ENCODE peak calls at places on chromosomes 13 and 19, in seven cellular contexts. H is NCI-H1092, X is HFF-Myc, P is suprapubic skin, W is spleen, I is thoracic aorta, O is G401. Q is an unnamed sample.

GRCh38 chr19:1811942-1812425 is at the start of gene ATP8B3:
- DNase-seq in H (no peak), X (no peak), P (peak), W (no peak), I (no peak), O (no peak), Q (no peak)

GRCh38 chr13:23867027-23867491 is 22.1 kb downstream of the MIPEP start:
- DNase-seq in H (no peak), X (no peak), P (no peak), W (no peak), I (no peak), O (no peak), Q (no peak)

GRCh38 chr19:48964205-48965032 is 690 bp upstream of the FTL start:
- DNase-seq in H (no peak), X (no peak), P (no peak), W (no peak), I (no peak), O (peak), Q (no peak)

GRCh38 chr13:90533866-90534265 is 813.6 kb upstream of the MIR17HG start:
- DNase-seq in H (no peak), X (no peak), P (no peak), W (no peak), I (no peak), O (no peak), Q (no peak)

GRCh38 chr13:101292711-101293110 is 123.6 kb downstream of the NALCN start:
- DNase-seq in H (no peak), X (no peak), P (no peak), W (no peak), I (no peak), O (no peak), Q (no peak)

GRCh38 chr13:63435668-63436275 is 2020.1 kb upstream of the PCDH20 start:
- DNase-seq in H (no peak), X (peak), P (no peak), W (no peak), I (no peak), O (no peak), Q (no peak)

GRCh38 chr13:76455960-76456359 is 430.2 kb downstream of the KCTD12 start:
- DNase-seq in H (no peak), X (peak), P (no peak), W (no peak), I (no peak), O (no peak), Q (no peak)

GRCh38 chr13:52159159-52159982 is at the start of gene NEK3:
- DNase-seq in H (peak), X (no peak), P (peak), W (peak), I (peak), O (peak), Q (peak)

GRCh38 chr19:28436320-28436719 is 776.6 kb downstream of the UQCRFS1 start:
- DNase-seq in H (no peak), X (no peak), P (no peak), W (no peak), I (no peak), O (peak), Q (no peak)

GRCh38 chr13:112892759-112893569 is 76.0 kb upstream of the MCF2L start:
- DNase-seq in H (no peak), X (no peak), P (no peak), W (peak), I (no peak), O (peak), Q (no peak)

GRCh38 chr19:14470031-14470876 is 4.9 kb downstream of the PTGER1 start:
- DNase-seq in H (no peak), X (no peak), P (no peak), W (no peak), I (no peak), O (no peak), Q (no peak)

GRCh38 chr13:43520331-43520730 is 266.4 kb downstream of the ENOX1 start:
- DNase-seq in H (no peak), X (peak), P (no peak), W (no peak), I (no peak), O (no peak), Q (no peak)

GRCh38 chr13:26449063-26449848 is 108.2 kb upstream of the WASF3 start:
- DNase-seq in H (no peak), X (no peak), P (no peak), W (no peak), I (no peak), O (no peak), Q (no peak)

GRCh38 chr13:25300861-25301346 is 521 bp upstream of the NUP58 start:
- DNase-seq in H (no peak), X (no peak), P (peak), W (peak), I (no peak), O (no peak), Q (no peak)

GRCh38 chr13:101965096-101965495 is 436.8 kb downstream of the FGF14 start:
- DNase-seq in H (no peak), X (no peak), P (no peak), W (no peak), I (no peak), O (no peak), Q (no peak)

GRCh38 chr13:20566424-20566916 is 487 bp upstream of the IFT88 start:
- DNase-seq in H (no peak), X (peak), P (no peak), W (peak), I (peak), O (peak), Q (no peak)

GRCh38 chr19:30556230-30556711 is 184.1 kb downstream of the ZNF536 start:
- DNase-seq in H (no peak), X (no peak), P (no peak), W (no peak), I (no peak), O (peak), Q (peak)

GRCh38 chr13:32426191-32426980 is 1.5 kb downstream of the N4BP2L1 start:
- DNase-seq in H (no peak), X (no peak), P (no peak), W (peak), I (no peak), O (peak), Q (no peak)

GRCh38 chr13:28493740-28494536 is 990 bp downstream of the FLT1 start:
- DNase-seq in H (no peak), X (no peak), P (no peak), W (peak), I (no peak), O (no peak), Q (no peak)

GRCh38 chr19:49106648-49107135 is 7.5 kb upstream of the LIN7B start:
- DNase-seq in H (no peak), X (no peak), P (no peak), W (peak), I (no peak), O (peak), Q (no peak)

GRCh38 chr19:40802300-40803169 is 3.5 kb downstream of the EGLN2 start:
- DNase-seq in H (no peak), X (no peak), P (no peak), W (peak), I (no peak), O (peak), Q (no peak)

GRCh38 chr13:70088926-70089325 is 18.7 kb upstream of the ATXN8OS start:
- DNase-seq in H (no peak), X (no peak), P (no peak), W (no peak), I (no peak), O (no peak), Q (no peak)

GRCh38 chr19:15114153-15114540 is 6.9 kb downstream of the SYDE1 start:
- DNase-seq in H (no peak), X (no peak), P (no peak), W (no peak), I (no peak), O (no peak), Q (no peak)

GRCh38 chr13:42041684-42042035 is 6.8 kb upstream of the DGKH start:
- DNase-seq in H (peak), X (no peak), P (no peak), W (no peak), I (peak), O (peak), Q (no peak)

GRCh38 chr19:16446108-16447014 is 25.4 kb downstream of the EPS15L1 start:
- DNase-seq in H (no peak), X (no peak), P (no peak), W (peak), I (no peak), O (no peak), Q (no peak)

GRCh38 chr19:16447015-16447384 is 24.8 kb downstream of the EPS15L1 start:
- DNase-seq in H (no peak), X (no peak), P (peak), W (peak), I (no peak), O (no peak), Q (no peak)